ENCODE peak calls at places on chromosomes 6 and 20, in six cellular contexts. R is WTC11; A is heart left ventricle; Q is dorsolateral prefrontal cortex; K is activated CD4-positive, alpha-beta T cell treated with anti-CD3 and anti-CD28 coated beads, Interleukin-2, amount 50 U/mL, for 1 hour; N is NAMALWA. G is an unnamed sample.

GRCh38 chr6:106124437-106125423 is 38.6 kb downstream of the PRDM1 start:
- DNase-seq in R (no peak), A (no peak), Q (no peak), K (no peak), N (no peak), G (no peak)

GRCh38 chr6:137832110-137832509 is 34.9 kb upstream of the TNFAIP3 start:
- DNase-seq in R (no peak), A (no peak), Q (no peak), K (no peak), N (no peak), G (no peak)

GRCh38 chr20:1943267-1944002 is 48.2 kb downstream of the SIRPA start:
- DNase-seq in R (no peak), A (peak), Q (no peak), K (no peak), N (no peak), G (no peak)

GRCh38 chr6:70028246-70028645 is 161.9 kb downstream of the COL19A1 start:
- DNase-seq in R (no peak), A (no peak), Q (no peak), K (no peak), N (no peak), G (no peak)

GRCh38 chr6:95091823-95092436 is 485.4 kb upstream of the MANEA start:
- DNase-seq in R (no peak), A (no peak), Q (no peak), K (no peak), N (peak), G (no peak)

GRCh38 chr6:164692772-164693171 is 616.6 kb downstream of the C6orf118 start:
- DNase-seq in R (no peak), A (no peak), Q (no peak), K (no peak), N (no peak), G (no peak)

GRCh38 chr6:95352064-95352463 is 225.3 kb upstream of the MANEA start:
- DNase-seq in R (no peak), A (no peak), Q (no peak), K (no peak), N (no peak), G (no peak)

GRCh38 chr6:109947001-109947400 is 31.1 kb upstream of the GPR6 start:
- DNase-seq in R (no peak), A (no peak), Q (no peak), K (no peak), N (no peak), G (no peak)

GRCh38 chr6:62371840-62372239 is 85.8 kb upstream of the KHDRBS2 start:
- DNase-seq in R (no peak), A (no peak), Q (no peak), K (no peak), N (no peak), G (no peak)

GRCh38 chr6:44254201-44254956 is 2.9 kb downstream of the SLC35B2 start:
- DNase-seq in R (no peak), A (no peak), Q (no peak), K (no peak), N (peak), G (no peak)

GRCh38 chr6:108665495-108666196 is 104.9 kb downstream of the FOXO3 start:
- DNase-seq in R (no peak), A (no peak), Q (no peak), K (no peak), N (no peak), G (no peak)

GRCh38 chr6:38131527-38131965 is 312.0 kb downstream of the ZFAND3 start:
- DNase-seq in R (no peak), A (no peak), Q (no peak), K (no peak), N (no peak), G (no peak)

GRCh38 chr6:149615805-149616204 is 32.7 kb downstream of the KATNA1 start:
- DNase-seq in R (no peak), A (no peak), Q (no peak), K (no peak), N (no peak), G (no peak)

GRCh38 chr6:46044876-46045617 is 29.4 kb upstream of the CLIC5 start:
- DNase-seq in R (no peak), A (peak), Q (no peak), K (no peak), N (no peak), G (no peak)

GRCh38 chr20:23143098-23143497 is 57.0 kb upstream of the CD93 start:
- DNase-seq in R (no peak), A (peak), Q (no peak), K (no peak), N (no peak), G (no peak)

GRCh38 chr20:48850681-48851299 is 23.0 kb upstream of the PREX1 start:
- DNase-seq in R (no peak), A (no peak), Q (no peak), K (no peak), N (no peak), G (no peak)

GRCh38 chr6:43172127-43173007 is 1.3 kb downstream of the SRF start:
- DNase-seq in R (peak), A (peak), Q (peak), K (peak), N (peak), G (no peak)

GRCh38 chr20:63104312-63105181 is 97.8 kb upstream of the BHLHE23 start:
- DNase-seq in R (no peak), A (no peak), Q (no peak), K (no peak), N (no peak), G (no peak)

GRCh38 chr20:63224272-63225081 is 8.5 kb upstream of the YTHDF1 start:
- DNase-seq in R (no peak), A (peak), Q (peak), K (no peak), N (no peak), G (no peak)

GRCh38 chr6:41519305-41519747 is 26.9 kb upstream of the FOXP4 start:
- DNase-seq in R (no peak), A (no peak), Q (no peak), K (no peak), N (no peak), G (no peak)

GRCh38 chr6:111252451-111252850 is 165.1 kb downstream of the SLC16A10 start:
- DNase-seq in R (no peak), A (no peak), Q (no peak), K (no peak), N (no peak), G (no peak)

GRCh38 chr20:61810709-61811565 is 254.7 kb downstream of the TAF4 start:
- DNase-seq in R (no peak), A (peak), Q (no peak), K (no peak), N (no peak), G (no peak)

GRCh38 chr6:4466769-4467480 is 309.3 kb upstream of the CDYL start:
- DNase-seq in R (no peak), A (no peak), Q (no peak), K (no peak), N (peak), G (no peak)

GRCh38 chr6:70413829-70414494 is 654 bp downstream of the FAM135A start:
- DNase-seq in R (no peak), A (no peak), Q (peak), K (no peak), N (peak), G (no peak)

GRCh38 chr20:50921783-50922501 is 9.3 kb downstream of the ADNP start:
- DNase-seq in R (no peak), A (no peak), Q (no peak), K (no peak), N (no peak), G (no peak)

GRCh38 chr6:5302995-5303622 is 41.8 kb downstream of the FARS2 start:
- DNase-seq in R (peak), A (peak), Q (peak), K (peak), N (peak), G (no peak)

GRCh38 chr20:59837623-59838394 is 95.6 kb downstream of the SYCP2 start:
- DNase-seq in R (no peak), A (no peak), Q (no peak), K (no peak), N (no peak), G (no peak)

GRCh38 chr6:81475646-81476045 is 276.8 kb downstream of the TENT5A start:
- DNase-seq in R (no peak), A (no peak), Q (no peak), K (no peak), N (no peak), G (no peak)

GRCh38 chr6:5335020-5335419 is 73.7 kb downstream of the FARS2 start:
- DNase-seq in R (no peak), A (no peak), Q (no peak), K (no peak), N (peak), G (no peak)

GRCh38 chr20:49684335-49684997 is 29.2 kb downstream of the B4GALT5 start:
- DNase-seq in R (no peak), A (no peak), Q (no peak), K (no peak), N (no peak), G (no peak)

GRCh38 chr6:108597601-108598315 is 37.0 kb downstream of the FOXO3 start:
- DNase-seq in R (no peak), A (no peak), Q (no peak), K (no peak), N (no peak), G (no peak)

GRCh38 chr6:56382416-56382940 is 135.1 kb upstream of the COL21A1 start:
- DNase-seq in R (no peak), A (no peak), Q (no peak), K (no peak), N (no peak), G (no peak)

GRCh38 chr6:143941852-143942627 is 66.0 kb downstream of the PLAGL1 start:
- DNase-seq in R (peak), A (peak), Q (no peak), K (peak), N (peak), G (peak)

G was measured in amygdala.